ENCODE peak calls at places on chromosomes 5 and 9, in seven cellular contexts. N is IMR-90, W is mesendoderm, Q is neuronal stem cell, K is H1, P is mesenchymal stem cell, X is trophoblast cell. O is an unnamed sample.

GRCh38 chr9:18333157-18333556 is 140.8 kb upstream of the ADAMTSL1 start:
- DNase-seq in N (peak; percentile 38), W (peak; percentile 93), Q (no peak), K (no peak), P (no peak), X (peak; percentile 5), O (peak; percentile 36)

GRCh38 chr9:16524078-16524477 is 346.4 kb downstream of the BNC2 start:
- DNase-seq in N (no peak), W (no peak), Q (no peak), K (no peak), P (no peak), X (no peak), O (no peak)

GRCh38 chr9:133768859-133769510 is 30.8 kb upstream of the SARDH start:
- DNase-seq in N (no peak), W (peak; percentile 86), Q (no peak), K (peak; percentile 63), P (no peak), X (peak; percentile 23), O (peak; percentile 82)

GRCh38 chr5:118956727-118957126 is 31.6 kb downstream of the DTWD2 start:
- DNase-seq in N (peak; percentile 22), W (peak; percentile 23), Q (no peak), K (no peak), P (peak; percentile 35), X (peak; percentile 51), O (no peak)

GRCh38 chr5:75729321-75729720 is 12.1 kb upstream of the POC5 start:
- DNase-seq in N (no peak), W (no peak), Q (no peak), K (no peak), P (no peak), X (no peak), O (no peak)

GRCh38 chr9:87886210-87887150 is 3.8 kb downstream of the SPATA31E1 start:
- DNase-seq in N (no peak), W (no peak), Q (no peak), K (no peak), P (no peak), X (no peak), O (no peak)

GRCh38 chr5:128649183-128649582 is 111.1 kb upstream of the FBN2 start:
- DNase-seq in N (peak; percentile 74), W (no peak), Q (no peak), K (no peak), P (peak; percentile 33), X (peak; percentile 28), O (no peak)

GRCh38 chr5:99922386-99922785 is 612.8 kb upstream of the FAM174A start:
- DNase-seq in N (no peak), W (no peak), Q (no peak), K (no peak), P (no peak), X (no peak), O (no peak)

GRCh38 chr9:136936645-136937170 is 7.8 kb downstream of the FBXW5 start:
- DNase-seq in N (no peak), W (no peak), Q (no peak), K (no peak), P (no peak), X (no peak), O (no peak)

GRCh38 chr9:133869674-133870419 is 122.3 kb downstream of the VAV2 start:
- DNase-seq in N (no peak), W (peak; percentile 36), Q (no peak), K (no peak), P (no peak), X (peak; percentile 34), O (no peak)

GRCh38 chr5:65832603-65833228 is 93.7 kb upstream of the ERBIN start:
- DNase-seq in N (no peak), W (no peak), Q (no peak), K (no peak), P (no peak), X (no peak), O (no peak)

GRCh38 chr9:14910178-14910805 is at the start of gene FREM1:
- DNase-seq in N (no peak), W (peak; percentile 89), Q (peak; percentile 48), K (peak; percentile 69), P (peak; percentile 65), X (peak; percentile 16), O (peak; percentile 74)

GRCh38 chr9:118929317-118929716 is 439.9 kb downstream of the BRINP1 start:
- DNase-seq in N (peak; percentile 1), W (no peak), Q (no peak), K (no peak), P (peak; percentile 72), X (no peak), O (no peak)

GRCh38 chr5:170206958-170207357 is 25.8 kb upstream of the C5orf58 start:
- DNase-seq in N (no peak), W (no peak), Q (no peak), K (no peak), P (no peak), X (no peak), O (no peak)

GRCh38 chr5:180596668-180597231 is 5.5 kb upstream of the SCGB3A1 start:
- DNase-seq in N (no peak), W (no peak), Q (no peak), K (peak; percentile 41), P (no peak), X (no peak), O (no peak)

GRCh38 chr5:32174011-32174866 is at the start of gene GOLPH3:
- DNase-seq in N (peak; percentile 83), W (peak; percentile 95), Q (peak; percentile 89), K (peak; percentile 97), P (peak; percentile 92), X (peak; percentile 90), O (peak; percentile 93)

GRCh38 chr5:40674661-40675235 is 5.0 kb upstream of the PTGER4 start:
- DNase-seq in N (no peak), W (peak; percentile 53), Q (no peak), K (no peak), P (no peak), X (no peak), O (no peak)

GRCh38 chr9:33676746-33677505 is 118.4 kb upstream of the PRSS3 start:
- DNase-seq in N (peak; percentile 13), W (peak; percentile 70), Q (peak; percentile 45), K (peak; percentile 74), P (peak; percentile 55), X (peak; percentile 31), O (peak; percentile 63)

GRCh38 chr5:61631438-61631941 is 299.4 kb downstream of the ZSWIM6 start:
- DNase-seq in N (peak; percentile 20), W (peak; percentile 5), Q (no peak), K (no peak), P (no peak), X (no peak), O (no peak)

DNA sequence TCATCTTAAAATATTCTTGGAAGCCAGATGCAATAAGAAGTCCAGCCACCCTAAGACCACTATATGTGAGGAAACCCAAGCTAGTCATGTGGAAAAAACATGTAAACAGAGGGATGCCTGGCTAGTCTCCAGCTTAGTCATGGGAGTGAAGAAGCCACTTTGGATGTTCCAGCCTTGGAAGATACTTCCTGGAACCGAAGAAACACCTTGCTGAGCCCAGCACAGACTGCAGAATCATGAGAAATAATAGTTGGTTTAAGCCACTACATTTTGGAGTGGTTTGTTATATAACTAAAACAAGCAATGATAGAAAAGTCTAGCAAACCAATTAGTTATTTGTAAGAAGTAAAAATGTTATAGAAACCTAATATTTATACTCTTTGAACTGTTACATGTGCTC is 12.6 kb downstream of the DHX29 start:
- DNase-seq in N (no peak), W (no peak), Q (no peak), K (no peak), P (no peak), X (no peak), O (no peak)
- H4K8ac ChIP-seq in N (no peak overlapping the region), W (no peak overlapping the region), Q (no peak overlapping the region), K (no peak overlapping the region), P (no peak overlapping the region), X (no peak overlapping the region), O (no peak overlapping the region)

DNA sequence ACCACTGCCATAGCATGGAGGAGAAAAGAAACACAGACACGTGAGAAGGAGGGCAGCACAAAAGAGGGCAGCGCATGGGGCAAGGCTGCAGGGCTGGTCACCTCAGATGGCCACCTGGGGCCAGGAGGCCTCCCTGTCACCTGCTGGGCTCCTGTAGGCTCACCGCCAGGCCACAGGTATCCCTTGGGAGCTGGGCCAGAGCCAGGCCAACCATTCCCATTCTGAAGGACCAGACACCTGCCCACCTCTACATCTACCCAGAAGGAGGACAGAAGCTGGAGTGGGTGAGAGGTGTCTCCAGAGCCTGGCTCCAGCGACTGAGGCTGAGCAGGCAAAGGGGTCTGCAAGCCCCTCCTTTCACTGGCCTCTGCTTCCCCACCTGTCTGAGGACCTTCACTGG is 103.1 kb downstream of the PAX5 start:
- DNase-seq in N (no peak), W (no peak), Q (no peak), K (no peak), P (no peak), X (no peak), O (no peak)
- H4K8ac ChIP-seq in N (no peak overlapping the region), W (no peak overlapping the region), Q (no peak overlapping the region), K (no peak overlapping the region), P (no peak overlapping the region), X (no peak overlapping the region), O (no peak overlapping the region)

GRCh38 chr9:3548636-3549035 is 22.8 kb upstream of the RFX3 start:
- DNase-seq in N (no peak), W (no peak), Q (no peak), K (no peak), P (no peak), X (no peak), O (no peak)

GRCh38 chr9:3553076-3553765 is 27.4 kb upstream of the RFX3 start:
- DNase-seq in N (no peak), W (no peak), Q (no peak), K (no peak), P (no peak), X (no peak), O (no peak)

DNA sequence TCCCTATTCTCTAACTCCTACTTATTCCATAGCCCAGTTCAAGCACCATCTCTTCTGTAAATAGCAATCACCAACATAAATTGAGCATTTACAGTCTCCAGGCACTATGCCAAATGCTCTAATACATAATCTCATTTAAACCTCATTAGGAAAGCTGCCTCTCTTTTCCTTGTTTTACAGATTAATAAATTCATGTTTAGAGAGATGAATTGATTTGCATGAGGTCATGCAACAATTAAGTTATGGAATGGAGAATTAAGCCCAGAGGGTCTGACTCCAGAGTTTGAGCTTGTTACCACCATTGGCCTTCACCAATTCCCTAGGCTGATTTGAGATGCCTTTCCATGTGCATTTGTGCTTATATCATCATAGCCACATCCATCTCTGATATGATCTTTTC is 23.4 kb upstream of the RFX3 start:
- DNase-seq in N (no peak), W (no peak), Q (no peak), K (no peak), P (no peak), X (no peak), O (no peak)
- H4K8ac ChIP-seq in N (no peak overlapping the region), W (no peak overlapping the region), Q (no peak overlapping the region), K (no peak overlapping the region), P (no peak overlapping the region), X (no peak overlapping the region), O (no peak overlapping the region)

GRCh38 chr9:4305065-4305481 is 5.2 kb upstream of the GLIS3 start:
- DNase-seq in N (no peak), W (no peak), Q (no peak), K (no peak), P (no peak), X (peak; percentile 7), O (no peak)

GRCh38 chr9:4305586-4305985 is 5.7 kb upstream of the GLIS3 start:
- DNase-seq in N (no peak), W (no peak), Q (no peak), K (no peak), P (no peak), X (no peak), O (no peak)

GRCh38 chr9:4306066-4306787 is 6.4 kb upstream of the GLIS3 start:
- DNase-seq in N (peak; percentile 61), W (no peak), Q (no peak), K (no peak), P (peak; percentile 59), X (peak; percentile 89), O (no peak)

GRCh38 chr9:4306788-4307144 is 6.9 kb upstream of the GLIS3 start:
- DNase-seq in N (no peak), W (no peak), Q (no peak), K (no peak), P (no peak), X (no peak), O (no peak)

GRCh38 chr9:4308482-4308881 is 8.6 kb upstream of the GLIS3 start:
- DNase-seq in N (no peak), W (no peak), Q (no peak), K (no peak), P (no peak), X (no peak), O (no peak)
- H4K8ac ChIP-seq in N (no peak overlapping the region), W (no peak overlapping the region), Q (no peak overlapping the region), K (no peak overlapping the region), P (peak overlapping the region; percentile 45), X (no peak overlapping the region), O (no peak overlapping the region)